ENCODE peak calls at places on chromosomes 7 and 10, in nine cellular contexts. A, O, X, J, W, T, U, Q and M are unnamed samples.

GRCh38 chr7:115910541-115911164 is 119.9 kb downstream of the TFEC start:
- DNase-seq in Q (peak), U (no peak), J (no peak), W (no peak), O (peak), T (no peak), X (no peak), A (peak), M (peak)

GRCh38 chr10:33498354-33498753 is 163.9 kb upstream of the NRP1 start:
- DNase-seq in J (no peak), W (no peak), Q (no peak), X (no peak), O (no peak), T (no peak), U (peak), A (no peak), M (no peak)

GRCh38 chr7:99631311-99632109 is 14.8 kb downstream of the ZSCAN25 start:
- DNase-seq in J (no peak), O (no peak), Q (peak), T (peak), A (peak), W (no peak), U (peak), X (peak), M (peak)

GRCh38 chr10:118730699-118731456 is 23.9 kb downstream of the CACUL1 start:
- DNase-seq in W (peak), U (no peak), O (no peak), J (no peak), T (no peak), Q (no peak), X (no peak), A (no peak), M (no peak)

GRCh38 chr7:48097511-48098231 is 8.6 kb downstream of the UPP1 start:
- DNase-seq in J (peak), A (peak), O (no peak), U (no peak), W (no peak), T (no peak), Q (no peak), X (no peak), M (no peak)

GRCh38 chr7:31488562-31489203 is 25.2 kb upstream of the ITPRID1 start:
- DNase-seq in U (peak), J (no peak), T (no peak), O (peak), X (peak), W (peak), Q (peak), A (no peak), M (no peak)

GRCh38 chr7:69448071-69448470 is 150.2 kb upstream of the AUTS2 start:
- DNase-seq in Q (no peak), W (no peak), A (no peak), X (no peak), U (no peak), J (peak), O (no peak), T (no peak), M (no peak)

GRCh38 chr7:116434820-116435341 is 64.7 kb upstream of the CAV2 start:
- DNase-seq in Q (peak), U (no peak), J (no peak), A (peak), O (no peak), X (no peak), W (no peak), T (no peak), M (peak)

GRCh38 chr10:126521354-126521753 is 133.1 kb upstream of the ADAM12 start:
- DNase-seq in X (no peak), W (no peak), O (no peak), Q (no peak), A (no peak), T (no peak), U (no peak), J (no peak), M (no peak)

GRCh38 chr10:4825456-4825867 is 545 bp upstream of the AKR1E2 start:
- DNase-seq in J (no peak), O (no peak), X (no peak), T (no peak), A (no peak), W (no peak), U (no peak), Q (no peak), M (no peak)

GRCh38 chr10:115272482-115272881 is 179.3 kb downstream of the ATRNL1 start:
- DNase-seq in U (no peak), O (no peak), Q (no peak), A (no peak), T (no peak), X (no peak), J (no peak), W (no peak), M (no peak)

GRCh38 chr7:136074840-136075239 is 97.7 kb upstream of the MTPN start:
- DNase-seq in O (no peak), W (no peak), J (no peak), A (no peak), Q (no peak), U (no peak), X (no peak), T (no peak), M (no peak)